ENCODE peak calls at places on chromosomes 2 and 18, in ten cellular contexts. A is mesothelial cell of epicardium, O is B cell, U is foreskin fibroblast, E is type B pancreatic cell, B is AG04449, I is esophagus squamous epithelium, H is heart right ventricle, R is astrocyte of the spinal cord, W is heart left ventricle. P is an unnamed sample.
A peak's percentile ranks its signal among the peaks of the same experiment; 100 is the strongest.

GRCh38 chr2:181937473-181937872 is 45.9 kb downstream of the ITPRID2 start:
- DNase-seq in U (peak; percentile 48), R (no peak), B (peak; percentile 38), W (no peak), O (no peak), E (no peak), H (no peak), I (no peak), A (no peak), P (no peak)

GRCh38 chr2:201707142-201707541 is 8.7 kb upstream of the MPP4 start:
- DNase-seq in H (no peak), R (no peak), W (no peak), A (no peak), O (no peak), E (no peak), U (no peak), B (no peak), I (no peak), P (no peak)

GRCh38 chr2:234102112-234102511 is 51.6 kb downstream of the SPP2 start:
- DNase-seq in E (no peak), U (no peak), H (no peak), I (no peak), A (no peak), O (no peak), B (no peak), R (no peak), W (no peak), P (no peak)

GRCh38 chr2:98412751-98413445 is 31.8 kb upstream of the INPP4A start:
- DNase-seq in E (no peak), R (peak; percentile 58), O (peak; percentile 64), H (no peak), B (no peak), W (no peak), I (no peak), U (peak; percentile 42), A (no peak), P (peak; percentile 35)

GRCh38 chr2:191856111-191856876 is 9.4 kb upstream of the CAVIN2 start:
- DNase-seq in R (no peak), U (no peak), H (no peak), I (no peak), B (no peak), A (no peak), O (no peak), E (no peak), W (no peak), P (no peak)

GRCh38 chr2:223008162-223008561 is 43.8 kb upstream of the KCNE4 start:
- DNase-seq in I (no peak), E (no peak), R (peak; percentile 79), B (peak; percentile 56), H (peak; percentile 12), W (no peak), O (no peak), A (no peak), U (peak; percentile 26), P (no peak)

GRCh38 chr18:57030417-57030816 is 116.5 kb upstream of the BOD1L2 start:
- DNase-seq in I (no peak), H (no peak), A (no peak), E (no peak), R (no peak), B (no peak), O (no peak), U (no peak), W (no peak), P (no peak)

GRCh38 chr2:166057363-166058169 is 70.3 kb downstream of the SCN1A start:
- DNase-seq in I (no peak), B (no peak), W (no peak), H (no peak), A (no peak), O (no peak), E (no peak), U (peak; percentile 8), R (peak; percentile 25), P (no peak)

GRCh38 chr2:205427112-205427511 is 255.2 kb upstream of the NRP2 start:
- DNase-seq in I (no peak), O (no peak), A (no peak), H (no peak), B (peak; percentile 50), U (peak; percentile 63), W (no peak), R (peak; percentile 54), E (no peak), P (no peak)

GRCh38 chr18:48300463-48300961 is 108.7 kb downstream of the ZBTB7C start:
- DNase-seq in B (no peak), U (no peak), E (no peak), R (no peak), O (no peak), H (no peak), A (no peak), I (no peak), W (no peak), P (no peak)

GRCh38 chr2:30221531-30221930 is 9.8 kb upstream of the LBH start:
- DNase-seq in U (no peak), I (no peak), A (no peak), R (no peak), W (no peak), O (no peak), H (no peak), E (no peak), B (no peak), P (no peak)

GRCh38 chr2:180240774-180241173 is 233.7 kb upstream of the CWC22 start:
- DNase-seq in E (no peak), R (peak; percentile 41), B (no peak), A (no peak), H (no peak), O (no peak), W (no peak), U (no peak), I (no peak), P (no peak)

DNA sequence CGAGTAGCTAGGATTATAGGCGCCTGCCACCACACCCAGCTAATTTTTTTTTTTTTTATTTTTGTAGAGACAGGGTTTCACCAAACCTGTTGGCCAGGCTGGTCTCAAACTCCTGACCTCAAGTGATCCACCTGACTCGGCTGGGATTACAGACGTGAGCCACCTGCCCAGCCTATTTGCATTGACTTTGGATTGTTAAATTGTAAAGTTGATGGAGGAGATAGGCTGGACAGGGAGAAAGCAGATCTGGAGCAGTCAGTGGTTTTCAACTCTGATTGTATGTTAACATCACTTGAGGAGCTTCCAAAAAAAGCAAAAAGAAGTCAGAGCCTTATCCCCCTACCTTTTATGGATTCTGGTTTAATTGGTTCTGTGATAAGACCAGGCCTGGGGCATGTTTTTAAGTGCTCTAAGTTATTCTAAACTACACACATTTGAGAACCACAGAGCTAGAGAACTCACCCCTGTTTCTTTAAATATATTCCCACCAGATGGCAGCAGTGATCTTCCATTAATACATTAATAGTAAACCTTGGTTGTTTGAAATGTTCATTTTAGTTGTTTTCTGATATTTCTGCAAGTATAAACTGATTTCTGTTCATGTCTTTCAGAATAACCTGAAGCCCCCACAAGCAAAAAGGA is 7.5 kb downstream of the C2orf49 start:
- DNase-seq in B (no peak), E (no peak), W (no peak), I (no peak), A (no peak), R (peak; percentile 61), O (no peak), H (no peak), U (no peak), P (no peak)
- TF ChIP-seq CTCF in B (peak; percentile 15), E (peak; percentile 69), W (peak; percentile 55), I (no peak), A (no peak), R (peak; percentile 32), O (peak; percentile 53), H (peak; percentile 39), U (peak; percentile 25), P (peak; percentile 9)

GRCh38 chr2:64913357-64913869 is 75.8 kb upstream of the SLC1A4 start:
- DNase-seq in R (no peak), O (no peak), B (no peak), U (no peak), W (no peak), E (no peak), I (no peak), A (no peak), H (no peak), P (no peak)
- TF ChIP-seq CTCF in R (peak; percentile 21), O (no peak), B (no peak), U (no peak), W (no peak), E (peak; percentile 32), I (no peak), A (no peak), H (no peak), P (no peak)

GRCh38 chr2:170845343-170845742 is 28.7 kb downstream of the GAD1 start:
- DNase-seq in I (no peak), A (no peak), U (no peak), E (no peak), W (no peak), H (no peak), B (no peak), O (no peak), R (no peak), P (no peak)
- TF ChIP-seq CTCF in I (no peak), A (peak; percentile 18), U (no peak), E (peak; percentile 46), W (no peak), H (no peak), B (no peak), O (no peak), R (no peak), P (no peak)

GRCh38 chr2:164953279-164953678 is 2.0 kb downstream of the SLC38A11 start:
- DNase-seq in B (no peak), R (no peak), E (no peak), I (no peak), A (no peak), O (no peak), H (no peak), W (no peak), U (no peak), P (no peak)

GRCh38 chr2:164960159-164960558 is 4.8 kb upstream of the SLC38A11 start:
- DNase-seq in A (no peak), W (no peak), R (peak; percentile 36), U (no peak), O (no peak), B (no peak), I (no peak), E (no peak), H (no peak), P (no peak)

GRCh38 chr2:164952057-164952702 is 3.1 kb downstream of the SLC38A11 start:
- DNase-seq in I (no peak), H (no peak), W (no peak), A (no peak), E (no peak), B (no peak), R (no peak), U (no peak), O (no peak), P (no peak)

GRCh38 chr2:164954186-164954585 is 1.1 kb downstream of the SLC38A11 start:
- DNase-seq in E (no peak), B (no peak), U (no peak), W (no peak), O (no peak), R (no peak), A (no peak), H (no peak), I (no peak), P (no peak)

DNA sequence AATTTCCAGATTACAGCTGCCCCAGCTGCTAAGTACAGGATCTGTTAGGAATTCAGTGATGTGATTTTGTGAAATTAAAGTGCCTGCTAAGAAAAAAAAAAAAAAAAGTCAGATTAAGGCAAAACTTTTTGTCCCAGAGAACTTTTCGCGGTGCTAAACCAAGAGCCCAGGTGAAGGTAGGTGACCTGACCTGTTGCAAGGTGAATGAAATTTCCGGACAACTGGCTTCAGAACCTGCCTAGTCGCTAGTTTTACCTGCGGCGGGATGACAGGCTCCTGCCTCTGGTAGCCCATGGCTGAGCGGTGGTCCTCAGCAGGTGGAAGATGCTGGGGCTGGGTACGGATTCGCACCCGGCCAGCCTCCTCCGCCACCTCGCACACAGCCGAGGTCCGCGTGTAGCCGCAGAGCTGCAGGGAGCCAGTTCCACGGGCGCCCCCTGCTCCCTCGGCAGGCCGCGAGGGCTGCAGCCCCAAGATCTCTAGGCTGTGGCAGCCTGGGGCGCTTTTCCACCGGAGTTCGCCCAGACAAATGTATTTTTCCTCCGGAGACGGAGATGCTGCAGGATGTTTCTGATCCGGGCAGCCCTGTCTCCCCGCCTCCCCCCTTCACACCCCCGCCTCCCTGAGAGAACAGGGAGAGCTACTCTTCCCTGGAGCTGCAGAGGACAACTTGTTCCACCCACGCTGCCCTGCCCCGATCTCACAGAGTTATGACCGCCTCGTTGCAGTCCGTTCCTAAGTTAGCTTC is at the start of gene SLC38A11:
- DNase-seq in A (no peak), W (peak; percentile 65), B (no peak), O (no peak), R (no peak), U (no peak), H (peak; percentile 33), I (no peak), E (no peak), P (no peak)
- TF ChIP-seq CTCF in A (no peak), W (peak; percentile 14), B (peak; percentile 31), O (no peak), R (peak; percentile 21), U (no peak), H (no peak), I (no peak), E (no peak), P (no peak)